ENCODE peak calls at places on chromosomes 2 and 18, in four cellular contexts. V is WTC11, G is K562, U is HepG2. K is an unnamed sample.

GRCh38 chr18:34158881-34159690 is 65.6 kb downstream of the NOL4 start:
- DNase-seq in G (no peak), U (peak), V (peak), K (peak)

GRCh38 chr18:47895565-47896250 is 34.8 kb downstream of the SMAD2 start:
- DNase-seq in V (no peak), G (no peak), U (peak), K (no peak)

GRCh38 chr2:154557906-154558305 is 140.6 kb upstream of the KCNJ3 start:
- DNase-seq in U (no peak), V (no peak), G (no peak), K (no peak)

GRCh38 chr2:241007880-241008710 is 9.7 kb downstream of the SNED1 start:
- DNase-seq in V (no peak), U (no peak), G (no peak), K (no peak)

GRCh38 chr18:77130229-77131099 is 2.1 kb downstream of the MBP start:
- DNase-seq in U (no peak), G (no peak), V (no peak), K (no peak)

GRCh38 chr2:104690255-104690999 is 163.5 kb upstream of the POU3F3 start:
- DNase-seq in U (no peak), G (no peak), V (no peak), K (no peak)

GRCh38 chr2:64402876-64403275 is 51.1 kb upstream of the LGALSL start:
- DNase-seq in G (peak), V (no peak), U (no peak), K (no peak)

GRCh38 chr2:200373973-200374416 is 67.5 kb downstream of the SPATS2L start:
- DNase-seq in U (peak), G (no peak), V (no peak), K (no peak)

GRCh38 chr2:32457814-32458213 is 101.0 kb downstream of the BIRC6 start:
- DNase-seq in U (no peak), V (no peak), G (no peak), K (no peak)

GRCh38 chr2:235614176-235614860 is 120.5 kb downstream of the AGAP1 start:
- DNase-seq in U (no peak), V (no peak), G (no peak), K (no peak)

GRCh38 chr2:64537991-64538390 is 13.9 kb downstream of the AFTPH start:
- DNase-seq in U (no peak), V (no peak), G (no peak), K (no peak)

GRCh38 chr2:172416447-172417058 is 10.8 kb upstream of the ITGA6 start:
- DNase-seq in G (no peak), U (no peak), V (no peak), K (no peak)

GRCh38 chr2:121128741-121129659 is 156.0 kb downstream of the TFCP2L1 start:
- DNase-seq in U (peak), V (peak), G (peak), K (peak)

GRCh38 chr2:96530144-96530430 is 6.5 kb upstream of the ARID5A start:
- DNase-seq in U (no peak), V (no peak), G (no peak), K (no peak)

GRCh38 chr2:96530474-96531357 is 5.8 kb upstream of the ARID5A start:
- DNase-seq in V (no peak), G (no peak), U (no peak), K (no peak)

GRCh38 chr2:96527990-96528679 is 8.4 kb upstream of the ARID5A start:
- DNase-seq in V (no peak), U (no peak), G (no peak), K (no peak)

GRCh38 chr2:96528680-96529375 is 7.7 kb upstream of the ARID5A start:
- DNase-seq in U (no peak), V (no peak), G (peak), K (no peak)

DNA sequence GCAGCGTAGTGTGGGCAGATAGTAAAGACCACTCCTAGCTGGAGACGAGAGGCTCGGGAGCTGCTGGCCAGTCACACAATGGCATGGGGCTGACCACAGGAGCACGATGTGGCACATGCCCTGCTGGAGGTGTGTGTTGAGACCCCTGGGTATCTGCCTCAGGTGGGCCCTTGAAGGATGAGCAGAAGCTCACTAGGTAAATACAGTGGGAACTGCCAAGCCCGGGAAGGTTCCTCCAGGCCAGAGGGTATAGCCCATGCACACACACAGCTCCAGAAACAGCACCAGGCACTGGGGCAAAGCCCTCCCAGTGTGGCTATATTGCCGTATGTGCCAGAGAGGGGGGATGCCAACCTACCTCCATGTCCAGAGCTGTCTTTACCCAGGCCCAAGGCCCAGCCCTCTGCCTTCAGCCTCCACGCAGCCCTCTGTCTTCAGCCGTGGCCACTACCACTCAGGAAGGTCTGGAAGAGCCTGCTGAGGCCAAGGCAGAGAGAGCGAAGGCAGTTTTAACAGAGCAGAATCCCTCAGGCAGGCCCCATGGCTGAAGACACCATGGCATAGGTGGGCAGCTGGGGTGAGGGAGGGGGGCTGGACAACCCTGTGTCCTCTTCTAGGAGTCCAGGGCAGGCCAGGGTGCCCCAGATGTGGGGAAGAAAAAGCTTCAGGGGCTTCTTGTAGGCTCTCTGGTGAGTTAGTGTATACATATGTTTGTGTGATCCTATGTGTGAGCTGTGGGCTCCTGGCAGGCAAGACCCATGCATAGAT is 7.0 kb upstream of the ARID5A start:
- DNase-seq in G (no peak), V (no peak), U (no peak), K (no peak)
- TF ChIP-seq ELF4 in G (no peak), V (no peak), U (no peak), K (no peak)

DNA sequence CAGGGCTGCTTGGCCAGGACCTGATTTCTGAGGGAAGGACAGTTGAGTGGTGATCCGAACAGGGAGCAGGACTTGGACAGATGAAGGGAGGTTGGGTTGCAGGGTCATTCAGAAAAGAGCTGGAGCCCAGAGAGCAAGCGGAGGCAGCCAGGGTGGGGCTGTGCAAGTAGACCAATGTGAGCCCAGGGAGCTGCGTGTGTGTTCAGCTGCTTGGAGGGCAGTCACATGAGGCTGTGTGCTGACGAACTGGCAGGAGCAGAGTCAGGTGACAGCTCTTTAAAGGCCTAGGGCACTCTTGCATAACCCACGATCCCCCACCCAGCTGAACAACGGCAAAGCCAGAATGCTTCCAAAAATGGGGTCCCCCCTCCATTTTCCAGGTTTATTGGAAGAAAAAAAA is 4.6 kb upstream of the MLPH start:
- DNase-seq in G (no peak), U (peak), V (no peak), K (no peak)
- TF ChIP-seq ELF4 in G (no peak), U (no peak), V (no peak), K (no peak)

GRCh38 chr2:73995810-73996209 is 11.1 kb downstream of the TET3 start:
- DNase-seq in U (no peak), V (no peak), G (peak), K (no peak)

GRCh38 chr2:73997813-73998212 is 13.1 kb downstream of the TET3 start:
- DNase-seq in G (no peak), V (no peak), U (no peak), K (no peak)

GRCh38 chr2:73999881-74000597 is 15.3 kb downstream of the TET3 start:
- DNase-seq in U (no peak), G (no peak), V (no peak), K (no peak)

GRCh38 chr2:73998933-73999332 is 14.2 kb downstream of the TET3 start:
- DNase-seq in V (no peak), G (no peak), U (no peak), K (no peak)

GRCh38 chr2:73998451-73998850 is 13.7 kb downstream of the TET3 start:
- DNase-seq in V (no peak), U (no peak), G (no peak), K (no peak)
- TF ChIP-seq ELF4 in V (no peak), U (no peak), G (no peak), K (no peak)

DNA sequence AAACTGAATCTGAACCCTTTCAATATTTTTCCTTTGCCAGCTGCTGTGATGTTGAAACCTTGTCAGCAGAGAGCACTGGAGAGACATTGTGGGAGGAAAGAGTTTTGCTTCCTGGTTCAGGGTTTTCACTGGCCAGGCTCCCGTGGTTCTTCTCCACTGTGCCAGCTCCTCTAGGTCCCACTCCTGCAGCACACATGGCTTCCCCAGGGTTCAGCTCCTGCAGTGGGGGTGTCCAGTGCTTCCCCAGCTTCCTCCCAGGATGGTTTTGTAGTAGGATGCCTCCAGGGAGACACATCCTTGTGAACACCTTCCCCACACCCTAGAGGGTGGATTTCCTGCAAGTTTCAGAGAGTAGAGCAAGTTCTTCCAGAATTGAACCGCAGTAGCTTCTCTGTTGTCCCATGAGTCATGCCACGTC is 24.0 kb upstream of the SULT1C3 start:
- DNase-seq in G (no peak), V (no peak), U (peak), K (peak)
- TF ChIP-seq ELF4 in G (no peak), V (no peak), U (no peak), K (no peak)

DNA sequence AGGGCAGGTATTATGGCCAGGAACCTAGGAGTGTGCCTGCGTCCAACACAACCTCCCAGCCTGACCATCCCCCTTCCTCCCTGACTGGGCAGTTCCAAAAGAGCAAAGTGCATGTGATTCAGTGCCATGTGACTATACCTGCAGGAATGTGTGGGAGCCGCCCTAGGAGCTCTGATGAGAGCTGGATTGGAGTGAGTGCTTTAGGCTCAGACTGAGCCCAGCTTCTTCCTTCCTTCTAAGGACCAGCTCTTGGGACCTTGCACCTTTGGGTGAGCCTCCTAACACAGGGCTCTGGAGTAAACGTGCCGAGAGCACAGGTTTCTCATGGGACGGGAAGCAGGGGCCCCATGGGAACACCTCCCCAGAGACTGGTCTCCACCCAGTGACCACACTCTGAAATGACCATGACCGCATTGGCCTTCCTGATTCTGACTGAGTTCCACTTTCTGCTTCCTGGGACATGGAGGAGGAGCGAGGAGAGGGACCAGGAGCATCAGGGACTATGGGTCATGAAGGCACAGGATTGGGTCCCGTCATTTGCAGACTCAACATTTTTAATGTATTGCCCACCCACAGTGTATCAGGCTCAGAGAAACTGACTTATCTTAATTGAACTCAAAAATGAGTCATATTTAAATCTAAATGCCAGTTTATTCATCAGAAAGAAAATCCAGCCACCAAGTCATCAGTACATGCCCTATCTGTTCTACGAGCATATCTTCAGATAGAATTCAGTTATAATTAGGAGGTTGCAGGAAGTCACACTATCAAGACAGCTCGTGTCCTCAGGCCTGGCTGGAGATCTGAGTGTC is 87.8 kb upstream of the BCL2L11 start:
- DNase-seq in G (no peak), U (peak), V (no peak), K (no peak)
- TF ChIP-seq ELF4 in G (no peak), U (no peak), V (no peak), K (no peak)

GRCh38 chr2:42693013-42693575 is 70.8 kb downstream of the OXER1 start:
- DNase-seq in G (peak), V (no peak), U (no peak), K (no peak)

GRCh38 chr2:42693688-42694479 is 70.1 kb downstream of the OXER1 start:
- DNase-seq in U (no peak), G (no peak), V (no peak), K (no peak)

GRCh38 chr2:42696987-42697386 is 66.9 kb downstream of the OXER1 start:
- DNase-seq in V (no peak), U (no peak), G (no peak), K (no peak)

DNA sequence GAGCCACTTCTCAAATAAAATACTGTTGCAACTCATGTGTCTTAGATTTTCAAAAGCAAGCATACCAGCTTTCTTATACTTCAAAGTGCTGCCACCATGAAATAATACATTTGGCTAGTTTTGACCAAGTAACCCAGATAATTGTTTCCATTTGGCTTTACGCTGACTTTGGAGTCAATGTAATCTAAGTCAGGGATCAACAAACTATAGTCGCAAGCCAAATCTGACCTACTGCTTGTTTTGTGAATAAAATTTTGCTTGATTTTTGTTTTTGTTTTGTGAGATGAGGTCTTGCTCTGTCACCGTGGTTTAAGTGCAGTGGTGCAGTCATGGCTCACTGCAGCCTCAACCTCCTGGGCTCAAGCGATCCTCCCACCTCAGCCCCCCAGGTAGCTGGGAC is 65.0 kb downstream of the OXER1 start:
- DNase-seq in U (no peak), G (no peak), V (no peak), K (no peak)
- TF ChIP-seq ELF4 in U (no peak), G (no peak), V (no peak), K (no peak)

DNA sequence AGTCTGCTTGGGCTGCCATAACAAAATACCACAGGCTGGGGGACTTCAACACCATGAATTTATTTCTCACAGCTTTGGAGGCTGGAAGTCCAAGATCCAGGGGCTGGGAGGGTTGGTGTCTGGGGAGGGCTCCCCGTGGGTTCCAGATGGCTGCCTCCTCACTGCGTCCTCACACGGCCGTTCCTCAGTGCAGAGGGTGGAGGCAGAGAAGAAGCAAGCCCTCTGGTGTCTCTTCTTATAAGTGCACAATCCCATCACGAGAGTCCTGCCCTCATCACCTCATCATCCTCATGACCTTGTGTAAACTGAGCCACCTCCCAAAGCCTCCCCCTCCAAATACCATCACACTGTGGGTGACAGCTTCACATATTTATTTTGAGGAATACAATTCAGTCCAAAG is 26.3 kb downstream of the TMEM163 start:
- DNase-seq in U (no peak), G (no peak), V (no peak), K (no peak)
- TF ChIP-seq ELF4 in U (no peak), G (no peak), V (no peak), K (no peak)

GRCh38 chr2:196266351-196266750 is 95.0 kb upstream of the STK17B start:
- DNase-seq in V (no peak), U (no peak), G (no peak), K (no peak)
- TF ChIP-seq ELF4 in V (no peak), U (no peak), G (no peak), K (no peak)

GRCh38 chr2:216519154-216519762 is 20.6 kb downstream of the RPL37A start:
- DNase-seq in V (peak), U (peak), G (peak), K (peak)
- TF ChIP-seq ELF4 in V (no peak), U (no peak), G (no peak), K (no peak)

K was measured in HEK293T.